ENCODE peak calls at places on chromosomes 16 and 17, in four cellular contexts. One of them, this sample, is unnamed. For H3K9me1, the result is how much of the 10 kb centered on the place peaks cover.

GRCh38 chr17:18968945-18969887 is 17.3 kb downstream of the SLC5A10 start:
- DNase-seq in K562: peak
- DNase-seq in IMR-90: no peak
- DNase-seq in endothelial cell of umbilical vein: peak
- DNase-seq in this sample: no peak

GRCh38 chr16:12500771-12501170 is 302.9 kb downstream of the CPPED1 start:
- DNase-seq in K562: no peak
- DNase-seq in IMR-90: no peak
- DNase-seq in endothelial cell of umbilical vein: no peak
- DNase-seq in this sample: no peak

GRCh38 chr16:381788-382717 is at the start of gene PGAP6:
- DNase-seq in K562: peak
- DNase-seq in IMR-90: peak
- DNase-seq in endothelial cell of umbilical vein: peak
- DNase-seq in this sample: no peak

GRCh38 chr16:65975049-65975708 is 391.3 kb upstream of the CDH5 start:
- DNase-seq in K562: peak
- DNase-seq in IMR-90: peak
- DNase-seq in endothelial cell of umbilical vein: no peak
- DNase-seq in this sample: peak

GRCh38 chr17:4998666-4999428 is 1.1 kb downstream of the KIF1C start:
- DNase-seq in K562: peak
- DNase-seq in IMR-90: no peak
- DNase-seq in endothelial cell of umbilical vein: no peak
- DNase-seq in this sample: no peak

GRCh38 chr17:32584792-32585191 is 98.0 kb downstream of the CDK5R1 start:
- DNase-seq in K562: no peak
- DNase-seq in IMR-90: no peak
- DNase-seq in endothelial cell of umbilical vein: no peak
- DNase-seq in this sample: no peak

GRCh38 chr16:58098207-58099096 is 30.7 kb downstream of the CFAP20 start:
- DNase-seq in K562: no peak
- DNase-seq in IMR-90: peak
- DNase-seq in endothelial cell of umbilical vein: no peak
- DNase-seq in this sample: no peak

GRCh38 chr17:32142857-32143524 is 689 bp downstream of the RHOT1 start:
- DNase-seq in K562: peak
- DNase-seq in IMR-90: peak
- DNase-seq in endothelial cell of umbilical vein: peak
- DNase-seq in this sample: no peak

GRCh38 chr17:63458478-63458877 is 12.4 kb upstream of the CYB561 start:
- DNase-seq in K562: no peak
- DNase-seq in IMR-90: no peak
- DNase-seq in endothelial cell of umbilical vein: no peak
- DNase-seq in this sample: no peak

GRCh38 chr16:19168173-19169080 is at the start of gene SYT17:
- DNase-seq in K562: no peak
- DNase-seq in IMR-90: no peak
- DNase-seq in endothelial cell of umbilical vein: no peak
- DNase-seq in this sample: no peak

GRCh38 chr17:42459256-42459982 is 741 bp downstream of the ATP6V0A1 start:
- DNase-seq in K562: peak
- DNase-seq in IMR-90: peak
- DNase-seq in endothelial cell of umbilical vein: no peak
- DNase-seq in this sample: no peak

GRCh38 chr16:66525396-66526180 is 24.3 kb downstream of the TK2 start:
- DNase-seq in K562: no peak
- DNase-seq in IMR-90: no peak
- DNase-seq in endothelial cell of umbilical vein: no peak
- DNase-seq in this sample: no peak

GRCh38 chr17:29567362-29568330 is 809 bp upstream of the ABHD15 start:
- DNase-seq in K562: peak
- DNase-seq in IMR-90: peak
- DNase-seq in endothelial cell of umbilical vein: peak
- DNase-seq in this sample: no peak

GRCh38 chr17:28746611-28747045 is 2.8 kb downstream of the TRAF4 start:
- DNase-seq in K562: peak
- DNase-seq in IMR-90: no peak
- DNase-seq in endothelial cell of umbilical vein: peak
- DNase-seq in this sample: no peak

GRCh38 chr17:54891176-54891821 is 9.4 kb upstream of the TOM1L1 start:
- DNase-seq in K562: peak
- DNase-seq in IMR-90: peak
- DNase-seq in endothelial cell of umbilical vein: peak
- DNase-seq in this sample: no peak

GRCh38 chr16:31529398-31530312 is 2.0 kb downstream of the AHSP start:
- DNase-seq in K562: peak
- DNase-seq in IMR-90: no peak
- DNase-seq in endothelial cell of umbilical vein: no peak
- DNase-seq in this sample: no peak

GRCh38 chr16:31351937-31352315 is 3.0 kb upstream of the ITGAX start:
- DNase-seq in K562: no peak
- DNase-seq in IMR-90: no peak
- DNase-seq in endothelial cell of umbilical vein: no peak
- DNase-seq in this sample: no peak

GRCh38 chr17:76689859-76690258 is 20.9 kb downstream of the MXRA7 start:
- DNase-seq in K562: peak
- DNase-seq in IMR-90: no peak
- DNase-seq in endothelial cell of umbilical vein: no peak
- DNase-seq in this sample: no peak

GRCh38 chr16:56354746-56355145 is 70.6 kb downstream of the AMFR start:
- DNase-seq in K562: no peak
- DNase-seq in IMR-90: no peak
- DNase-seq in endothelial cell of umbilical vein: no peak
- DNase-seq in this sample: no peak

GRCh38 chr17:50214986-50215730 is 13.7 kb upstream of the COL1A1 start:
- DNase-seq in K562: no peak
- DNase-seq in IMR-90: no peak
- DNase-seq in endothelial cell of umbilical vein: no peak
- DNase-seq in this sample: no peak

GRCh38 chr16:57023541-57024249 is 34.3 kb downstream of the NLRC5 start:
- DNase-seq in K562: no peak
- DNase-seq in IMR-90: no peak
- DNase-seq in endothelial cell of umbilical vein: no peak
- DNase-seq in this sample: no peak

GRCh38 chr17:31318298-31319190 is 2.9 kb downstream of the EVI2A start:
- DNase-seq in K562: no peak
- DNase-seq in IMR-90: peak
- DNase-seq in endothelial cell of umbilical vein: peak
- DNase-seq in this sample: no peak

GRCh38 chr17:58487589-58488427 is at the start of gene HSF5:
- DNase-seq in K562: no peak
- DNase-seq in IMR-90: no peak
- DNase-seq in endothelial cell of umbilical vein: peak
- DNase-seq in this sample: no peak

GRCh38 chr16:9428355-9429005 is 337.0 kb downstream of the HAPSTR1 start:
- DNase-seq in K562: no peak
- DNase-seq in IMR-90: no peak
- DNase-seq in endothelial cell of umbilical vein: no peak
- DNase-seq in this sample: no peak

GRCh38 chr16:56189990-56190902 is 1.0 kb upstream of the GNAO1 start:
- DNase-seq in K562: no peak
- DNase-seq in IMR-90: no peak
- DNase-seq in endothelial cell of umbilical vein: peak
- DNase-seq in this sample: no peak

GRCh38 chr17:47291242-47291873 is 32.4 kb upstream of the EFCAB13 start:
- DNase-seq in K562: no peak
- DNase-seq in IMR-90: no peak
- DNase-seq in endothelial cell of umbilical vein: no peak
- DNase-seq in this sample: no peak

GRCh38 chr17:68161644-68162428 is 86.0 kb upstream of the AMZ2 start:
- DNase-seq in K562: no peak
- DNase-seq in IMR-90: no peak
- DNase-seq in endothelial cell of umbilical vein: no peak
- DNase-seq in this sample: no peak

GRCh38 chr17:40264458-40265185 is 23.1 kb upstream of the CDC6 start:
- DNase-seq in K562: no peak
- DNase-seq in IMR-90: no peak
- DNase-seq in endothelial cell of umbilical vein: no peak
- DNase-seq in this sample: no peak

GRCh38 chr17:21282231-21282630 is 2.3 kb upstream of the MAP2K3 start:
- DNase-seq in K562: no peak
- DNase-seq in IMR-90: peak
- DNase-seq in endothelial cell of umbilical vein: peak
- DNase-seq in this sample: no peak

GRCh38 chr17:6350806-6351205 is 84.1 kb downstream of the AIPL1 start:
- DNase-seq in K562: no peak
- DNase-seq in IMR-90: no peak
- DNase-seq in endothelial cell of umbilical vein: no peak
- DNase-seq in this sample: no peak

GRCh38 chr17:29168079-29168758 is 12.0 kb downstream of the MYO18A start:
- DNase-seq in K562: no peak
- DNase-seq in IMR-90: no peak
- DNase-seq in endothelial cell of umbilical vein: peak
- DNase-seq in this sample: no peak

GRCh38 chr17:8173056-8173870 is 2.9 kb downstream of the TMEM107 start:
- DNase-seq in K562: peak
- DNase-seq in IMR-90: peak
- DNase-seq in endothelial cell of umbilical vein: peak
- DNase-seq in this sample: no peak

DNA sequence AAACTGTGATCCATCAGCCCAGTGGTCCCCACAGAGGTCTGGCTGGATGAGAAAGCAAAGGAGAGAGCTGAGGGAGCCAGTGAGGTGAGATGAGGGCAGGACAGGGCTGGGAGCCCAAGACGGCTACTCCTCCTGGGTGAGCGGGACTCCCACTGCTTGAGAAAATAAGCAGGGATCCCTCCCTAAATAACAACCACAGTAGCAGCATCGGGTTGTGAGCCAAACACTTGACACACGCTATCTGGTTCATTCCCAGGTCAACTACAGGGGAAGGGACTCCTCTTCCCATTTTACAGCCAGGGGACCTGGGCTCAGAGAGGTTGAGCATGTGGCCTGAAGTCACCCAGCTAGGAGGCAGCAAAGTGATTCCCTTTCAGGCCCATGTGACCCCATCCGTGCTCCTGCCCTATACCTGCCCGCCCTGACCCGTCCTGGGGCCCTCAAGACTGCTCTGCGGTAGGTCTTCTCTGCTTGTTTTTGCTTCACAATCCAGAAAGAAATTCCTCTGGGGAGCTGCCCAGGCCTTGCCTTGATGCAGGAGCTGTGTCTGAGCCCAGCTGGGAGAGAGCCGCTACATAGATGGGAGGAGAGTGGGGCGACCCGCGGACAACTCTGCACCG is 161.5 kb downstream of the SDK2 start:
- DNase-seq in K562: no peak
- DNase-seq in IMR-90: no peak
- DNase-seq in endothelial cell of umbilical vein: no peak
- DNase-seq in this sample: no peak
- H3K9me1 ChIP-seq in K562: under half
- H3K9me1 ChIP-seq in IMR-90: under half
- H3K9me1 ChIP-seq in endothelial cell of umbilical vein: under half
- H3K9me1 ChIP-seq in this sample: under half

DNA sequence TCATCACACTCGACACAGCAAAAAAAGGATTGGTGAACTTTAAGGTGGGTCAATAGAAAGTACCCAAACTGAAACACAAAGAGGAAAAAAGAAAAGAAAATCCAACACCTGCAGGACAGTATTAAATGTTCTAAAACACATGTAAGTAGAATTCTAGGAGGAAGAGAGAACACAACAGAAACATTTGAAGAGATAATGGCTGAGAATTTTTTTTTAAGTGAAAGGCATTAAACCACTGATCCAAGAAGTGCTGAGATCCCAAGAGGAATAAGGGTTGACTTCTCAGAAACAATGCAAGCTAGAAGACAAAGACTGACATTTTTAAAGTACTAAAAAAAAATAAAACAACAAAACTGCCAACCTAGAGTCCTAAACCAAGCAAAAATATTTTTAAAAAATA is 31.6 kb downstream of the VPS53 start:
- DNase-seq in K562: no peak
- DNase-seq in IMR-90: no peak
- DNase-seq in endothelial cell of umbilical vein: no peak
- DNase-seq in this sample: no peak
- H3K9me1 ChIP-seq in K562: under half
- H3K9me1 ChIP-seq in IMR-90: under half
- H3K9me1 ChIP-seq in endothelial cell of umbilical vein: under half
- H3K9me1 ChIP-seq in this sample: under half

GRCh38 chr17:80498242-80498919 is 22.0 kb upstream of the NPTX1 start:
- DNase-seq in K562: no peak
- DNase-seq in IMR-90: peak
- DNase-seq in endothelial cell of umbilical vein: no peak
- DNase-seq in this sample: no peak

GRCh38 chr17:80498920-80499410 is 22.6 kb upstream of the NPTX1 start:
- DNase-seq in K562: no peak
- DNase-seq in IMR-90: no peak
- DNase-seq in endothelial cell of umbilical vein: no peak
- DNase-seq in this sample: no peak

GRCh38 chr17:80499961-80500665 is 23.7 kb upstream of the NPTX1 start:
- DNase-seq in K562: no peak
- DNase-seq in IMR-90: no peak
- DNase-seq in endothelial cell of umbilical vein: no peak
- DNase-seq in this sample: no peak

GRCh38 chr17:80499536-80499935 is 23.1 kb upstream of the NPTX1 start:
- DNase-seq in K562: no peak
- DNase-seq in IMR-90: no peak
- DNase-seq in endothelial cell of umbilical vein: no peak
- DNase-seq in this sample: no peak

GRCh38 chr17:80497726-80498241 is 21.4 kb upstream of the NPTX1 start:
- DNase-seq in K562: no peak
- DNase-seq in IMR-90: no peak
- DNase-seq in endothelial cell of umbilical vein: no peak
- DNase-seq in this sample: no peak
- H3K9me1 ChIP-seq in K562: under half
- H3K9me1 ChIP-seq in IMR-90: under half
- H3K9me1 ChIP-seq in endothelial cell of umbilical vein: under half
- H3K9me1 ChIP-seq in this sample: under half

DNA sequence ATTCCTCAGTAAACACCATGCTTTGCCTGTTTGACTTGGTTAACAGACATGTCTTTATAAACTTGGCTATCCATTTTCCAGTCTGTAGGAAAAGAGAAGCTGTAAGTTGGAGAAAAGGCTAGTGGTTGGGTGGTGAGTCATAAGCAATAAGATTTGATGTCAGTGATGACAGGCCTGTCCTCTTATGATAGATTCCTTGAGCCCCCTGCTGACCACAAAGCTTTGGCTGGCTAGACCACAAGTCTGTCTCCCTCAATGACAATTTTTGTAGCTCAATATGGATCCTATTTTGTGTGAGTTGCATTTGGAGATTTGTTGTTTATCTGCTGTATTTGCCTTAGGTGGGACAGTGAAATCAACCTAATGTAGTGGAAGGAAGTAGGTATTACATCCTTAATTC is 67.6 kb downstream of the SIAH1 start:
- DNase-seq in K562: no peak
- DNase-seq in IMR-90: peak
- DNase-seq in endothelial cell of umbilical vein: peak
- DNase-seq in this sample: no peak
- H3K9me1 ChIP-seq in K562: under half
- H3K9me1 ChIP-seq in IMR-90: under half
- H3K9me1 ChIP-seq in endothelial cell of umbilical vein: under half
- H3K9me1 ChIP-seq in this sample: under half